ENCODE peak calls at places on chromosome 7, in seven cellular contexts. E is cardiac fibroblast, M is GM10248, N is left ventricle myocardium inferior, P is neural progenitor cell, H is OCI-LY7, Q is lower lobe of right lung. L is an unnamed sample.
A peak's percentile ranks its signal among the peaks of the same experiment; 100 is the strongest.

GRCh38 chr7:15042285-15042684 is 139.7 kb upstream of the DGKB start:
- DNase-seq in E (no peak), M (no peak), N (no peak), P (no peak), H (no peak), Q (no peak), L (no peak)

GRCh38 chr7:67821116-67821515 is 824.5 kb downstream of the TYW1 start:
- DNase-seq in E (peak; percentile 4), M (no peak), N (no peak), P (no peak), H (no peak), Q (no peak), L (no peak)

GRCh38 chr7:118129037-118129436 is 54.9 kb upstream of the LSM8 start:
- DNase-seq in E (no peak), M (no peak), N (no peak), P (no peak), H (no peak), Q (no peak), L (no peak)

GRCh38 chr7:123675092-123675473 is 19.4 kb downstream of the LMOD2 start:
- DNase-seq in E (peak; percentile 68), M (no peak), N (no peak), P (no peak), H (no peak), Q (no peak), L (no peak)

GRCh38 chr7:85469446-85469970 is 282.7 kb upstream of the SEMA3D start:
- DNase-seq in E (no peak), M (no peak), N (no peak), P (no peak), H (no peak), Q (no peak), L (no peak)

GRCh38 chr7:79011921-79012320 is 441.5 kb downstream of the MAGI2 start:
- DNase-seq in E (no peak), M (no peak), N (no peak), P (no peak), H (no peak), Q (no peak), L (no peak)

GRCh38 chr7:129024125-129024524 is 30.8 kb downstream of the TNPO3 start:
- DNase-seq in E (no peak), M (no peak), N (no peak), P (no peak), H (no peak), Q (no peak), L (no peak)

GRCh38 chr7:105365541-105366534 is 22.9 kb downstream of the SRPK2 start:
- DNase-seq in E (peak; percentile 41), M (no peak), N (no peak), P (no peak), H (no peak), Q (no peak), L (no peak)

GRCh38 chr7:141441837-141442627 is 109.2 kb upstream of the AGK start:
- DNase-seq in E (no peak), M (no peak), N (no peak), P (no peak), H (no peak), Q (no peak), L (no peak)

GRCh38 chr7:82677493-82677892 is 233.9 kb upstream of the CACNA2D1 start:
- DNase-seq in E (peak; percentile 16), M (peak; percentile 15), N (no peak), P (no peak), H (peak; percentile 60), Q (no peak), L (peak; percentile 25)

GRCh38 chr7:91567111-91568012 is 303.1 kb downstream of the FZD1 start:
- DNase-seq in E (no peak), M (no peak), N (no peak), P (no peak), H (no peak), Q (no peak), L (no peak)

GRCh38 chr7:128841961-128842673 is 11.9 kb downstream of the FLNC start:
- DNase-seq in E (peak; percentile 42), M (peak; percentile 88), N (peak; percentile 54), P (peak; percentile 77), H (peak; percentile 66), Q (peak; percentile 63), L (peak; percentile 89)

GRCh38 chr7:11703829-11704228 is 128.2 kb downstream of the THSD7A start:
- DNase-seq in E (no peak), M (no peak), N (no peak), P (no peak), H (no peak), Q (no peak), L (no peak)

GRCh38 chr7:145696071-145696470 is 420.5 kb upstream of the CNTNAP2 start:
- DNase-seq in E (no peak), M (no peak), N (no peak), P (no peak), H (no peak), Q (no peak), L (no peak)

GRCh38 chr7:139976055-139976837 is 86.5 kb downstream of the PARP12 start:
- DNase-seq in E (no peak), M (no peak), N (no peak), P (no peak), H (no peak), Q (no peak), L (no peak)

GRCh38 chr7:64562246-64562620 is 638 bp downstream of the ZNF680 start:
- DNase-seq in E (peak; percentile 29), M (no peak), N (no peak), P (no peak), H (peak; percentile 19), Q (no peak), L (no peak)

DNA sequence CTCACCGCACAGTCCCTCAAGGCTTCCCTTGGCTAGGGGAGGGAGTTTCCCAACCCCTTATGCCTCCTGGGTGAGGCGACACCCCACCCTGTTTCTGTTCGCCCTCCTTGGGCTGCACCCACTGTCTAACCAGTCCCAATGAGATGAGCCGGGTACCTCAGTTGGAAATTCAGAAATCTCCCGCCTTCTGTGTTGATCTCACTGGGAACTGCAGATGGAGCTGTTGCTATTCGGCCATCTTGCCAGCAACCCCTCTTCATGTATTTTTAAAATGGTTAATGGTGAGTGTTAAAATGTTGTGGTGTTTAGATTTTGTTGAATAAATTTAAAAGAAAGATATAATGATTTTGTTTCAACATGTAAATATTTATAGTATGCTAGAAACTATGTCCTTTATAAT is 22.0 kb downstream of the UMAD1 start:
- DNase-seq in E (peak; percentile 23), M (no peak), N (no peak), P (peak; percentile 58), H (no peak), Q (no peak), L (no peak)
- TF ChIP-seq CTCF in E (peak; percentile 18), M (no peak), N (peak; percentile 49), P (peak; percentile 69), H (peak; percentile 58), Q (no peak), L (no peak)

GRCh38 chr7:3670898-3671297 is 369.8 kb downstream of the SDK1 start:
- DNase-seq in E (peak; percentile 63), M (no peak), N (no peak), P (no peak), H (no peak), Q (no peak), L (no peak)

GRCh38 chr7:3668743-3669142 is 367.7 kb downstream of the SDK1 start:
- DNase-seq in E (no peak), M (no peak), N (no peak), P (no peak), H (no peak), Q (no peak), L (no peak)

GRCh38 chr7:3678411-3678810 is 377.4 kb downstream of the SDK1 start:
- DNase-seq in E (no peak), M (no peak), N (no peak), P (no peak), H (no peak), Q (no peak), L (no peak)

DNA sequence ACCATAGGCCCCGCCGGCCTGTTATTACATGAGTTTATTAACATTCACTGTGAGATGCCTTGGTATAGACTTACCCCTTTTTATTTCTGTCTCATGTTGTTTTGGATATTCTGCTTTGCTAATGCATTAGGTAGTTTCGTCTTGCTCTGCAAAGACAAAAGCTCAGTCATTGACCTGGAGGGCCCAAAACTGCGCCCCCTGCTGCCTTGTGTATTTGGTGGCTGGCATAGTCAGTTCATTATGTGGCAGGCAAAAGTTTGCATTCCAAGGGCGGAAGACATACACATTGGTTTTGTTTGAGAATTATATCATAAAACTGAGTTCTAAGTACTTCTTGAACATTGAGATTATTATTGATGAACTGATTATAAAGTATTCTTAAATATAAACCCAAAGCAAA is 372.5 kb downstream of the SDK1 start:
- DNase-seq in E (peak; percentile 46), M (no peak), N (peak; percentile 24), P (peak; percentile 72), H (peak; percentile 32), Q (peak; percentile 52), L (no peak)
- TF ChIP-seq CTCF in E (peak; percentile 44), M (no peak), N (peak; percentile 51), P (peak; percentile 82), H (peak; percentile 81), Q (peak; percentile 39), L (no peak)

GRCh38 chr7:42522227-42522991 is 285.4 kb upstream of the GLI3 start:
- DNase-seq in E (peak; percentile 48), M (no peak), N (no peak), P (peak; percentile 85), H (no peak), Q (no peak), L (no peak)
- TF ChIP-seq CTCF in E (no peak), M (no peak), N (no peak), P (peak; percentile 18), H (no peak), Q (no peak), L (no peak)

DNA sequence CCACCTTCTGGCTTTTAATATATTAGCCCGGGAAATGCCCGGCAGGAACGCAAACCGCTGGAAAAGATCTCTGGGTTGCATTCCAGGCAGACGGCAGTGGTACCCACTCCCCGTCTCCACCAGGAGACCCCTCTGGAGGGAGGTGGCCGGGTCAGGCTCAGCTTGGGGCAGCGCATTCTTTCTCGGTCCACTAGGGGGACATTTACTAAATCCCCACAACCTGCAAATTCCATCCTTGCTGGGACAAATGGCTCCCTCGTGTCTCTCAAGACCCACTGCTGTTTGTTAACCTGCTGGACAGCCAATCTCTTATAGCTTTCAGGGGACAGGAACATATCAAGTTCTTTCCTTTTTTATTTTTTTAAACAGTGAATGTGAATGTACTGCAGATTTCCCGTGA is 45.8 kb upstream of the CARD11 start:
- DNase-seq in E (peak; percentile 22), M (no peak), N (no peak), P (peak; percentile 77), H (peak; percentile 40), Q (no peak), L (no peak)
- TF ChIP-seq CTCF in E (peak; percentile 31), M (peak; percentile 43), N (peak; percentile 55), P (peak; percentile 71), H (peak; percentile 74), Q (peak; percentile 41), L (no peak)

GRCh38 chr7:135662123-135662372 is 266 bp upstream of the STMP1 start:
- DNase-seq in E (no peak), M (no peak), N (no peak), P (no peak), H (no peak), Q (no peak), L (no peak)

GRCh38 chr7:135661311-135662122 is 797 bp upstream of the STMP1 start:
- DNase-seq in E (no peak), M (peak; percentile 32), N (no peak), P (no peak), H (no peak), Q (no peak), L (no peak)

GRCh38 chr7:135665072-135665471 is 2.8 kb downstream of the STMP1 start:
- DNase-seq in E (no peak), M (no peak), N (no peak), P (no peak), H (no peak), Q (no peak), L (no peak)

GRCh38 chr7:135664046-135664589 is 1.8 kb downstream of the STMP1 start:
- DNase-seq in E (peak; percentile 58), M (no peak), N (no peak), P (no peak), H (no peak), Q (no peak), L (no peak)

GRCh38 chr7:135662373-135663114 is at the start of gene STMP1:
- DNase-seq in E (peak; percentile 96), M (peak; percentile 97), N (peak; percentile 98), P (peak; percentile 97), H (peak; percentile 94), Q (peak; percentile 97), L (peak; percentile 96)
- TF ChIP-seq CTCF in E (peak; percentile 71), M (peak; percentile 78), N (no peak), P (peak; percentile 70), H (peak; percentile 3), Q (peak; percentile 79), L (no peak)